ENCODE peak calls at places on chromosomes 4 and X, in eight cellular contexts. N, K, Z, D, X, R, L and Q are unnamed samples.

GRCh38 chrX:147364896-147365295 is 546.8 kb upstream of the FMR1 start:
- DNase-seq in R (no peak), L (no peak), D (no peak), Z (no peak), X (no peak), K (no peak), N (no peak), Q (no peak)

GRCh38 chr4:25012671-25013070 is 18.1 kb downstream of the LGI2 start:
- DNase-seq in R (no peak), L (no peak), D (no peak), Z (no peak), K (no peak), N (no peak), X (no peak), Q (no peak)

GRCh38 chr4:172725581-172725980 is 443.0 kb upstream of the GALNT7 start:
- DNase-seq in Z (no peak), N (no peak), L (peak), R (no peak), K (no peak), D (no peak), X (no peak), Q (no peak)

GRCh38 chr4:35520059-35520458 is 724.3 kb downstream of the ARAP2 start:
- DNase-seq in K (no peak), N (no peak), L (no peak), X (no peak), R (no peak), Z (no peak), D (no peak), Q (no peak)

GRCh38 chr4:78809295-78809694 is 33.1 kb downstream of the BMP2K start:
- DNase-seq in X (no peak), D (no peak), R (no peak), K (no peak), Z (no peak), N (no peak), L (no peak), Q (no peak)

GRCh38 chr4:147583876-147584275 is 33.3 kb upstream of the TMEM184C start:
- DNase-seq in D (no peak), X (no peak), R (no peak), Z (no peak), K (no peak), N (no peak), L (no peak), Q (no peak)

GRCh38 chrX:133542476-133542875 is 127.2 kb upstream of the GPC4 start:
- DNase-seq in L (no peak), X (no peak), Z (no peak), R (no peak), K (no peak), N (no peak), D (peak), Q (no peak)

GRCh38 chrX:9988762-9989161 is 21.6 kb downstream of the CLDN34 start:
- DNase-seq in L (no peak), X (no peak), R (no peak), D (no peak), Z (no peak), K (no peak), N (no peak), Q (no peak)

GRCh38 chrX:11531226-11531625 is 134.5 kb downstream of the ARHGAP6 start:
- DNase-seq in D (peak), R (no peak), K (no peak), X (no peak), N (peak), Z (no peak), L (no peak), Q (no peak)

GRCh38 chr4:20618010-20618409 is 82.2 kb upstream of the PACRGL start:
- DNase-seq in L (peak), Z (no peak), N (no peak), X (no peak), K (no peak), D (no peak), R (peak), Q (no peak)

GRCh38 chr4:138275946-138276621 is 33.9 kb upstream of the SLC7A11 start:
- DNase-seq in X (no peak), K (no peak), R (no peak), D (peak), N (peak), L (peak), Z (no peak), Q (peak)

GRCh38 chrX:15334561-15334960 is 762 bp downstream of the PIGA start:
- DNase-seq in D (peak), Z (no peak), K (no peak), L (no peak), X (no peak), R (no peak), N (peak), Q (peak)

GRCh38 chr4:73740353-73740778 is at the start of gene CXCL8:
- DNase-seq in R (peak), K (no peak), X (no peak), N (peak), Z (no peak), D (peak), L (no peak), Q (peak)

GRCh38 chrX:115449742-115450141 is 111.2 kb upstream of the PLS3 start:
- DNase-seq in R (peak), Z (no peak), K (no peak), L (peak), D (peak), N (no peak), X (no peak), Q (peak)

GRCh38 chrX:115650916-115651315 is 89.9 kb downstream of the PLS3 start:
- DNase-seq in Z (peak), K (no peak), N (peak), D (peak), L (no peak), X (peak), R (no peak), Q (peak)

GRCh38 chrX:135632353-135632752 is 81.1 kb upstream of the CT45A1 start:
- DNase-seq in X (no peak), N (peak), Z (no peak), L (no peak), D (no peak), K (no peak), R (no peak), Q (no peak)